ENCODE peak calls at places on chromosomes 13 and 19, in seven cellular contexts. B is neural progenitor cell, N is NCI-H1105 treated with DMSO at 0.1 percent for 48 hours, F is MCF 10A, J is C1 segment of cervical spinal cord, Y is neuronal stem cell, D is adrenal gland. V is an unnamed sample.

GRCh38 chr13:53631511-53631910 is 602.9 kb downstream of the OLFM4 start:
- DNase-seq in B (no peak), N (no peak), F (no peak), J (no peak), Y (no peak), D (no peak), V (no peak)

GRCh38 chr19:51027126-51027806 is 850 bp upstream of the KLK11 start:
- DNase-seq in B (no peak), N (no peak), F (no peak), J (no peak), Y (no peak), D (no peak), V (no peak)

GRCh38 chr13:108594153-108594552 is 35.3 kb upstream of the MYO16 start:
- DNase-seq in B (peak), N (no peak), F (no peak), J (no peak), Y (no peak), D (no peak), V (no peak)

GRCh38 chr19:3983936-3984583 is 1.2 kb downstream of the EEF2 start:
- DNase-seq in B (no peak), N (no peak), F (peak), J (no peak), Y (no peak), D (peak), V (no peak)

GRCh38 chr13:21661097-21661496 is 9.8 kb upstream of the FGF9 start:
- DNase-seq in B (no peak), N (no peak), F (no peak), J (no peak), Y (no peak), D (no peak), V (no peak)

GRCh38 chr13:67880916-67881315 is 650.8 kb upstream of the PCDH9 start:
- DNase-seq in B (no peak), N (no peak), F (peak), J (no peak), Y (no peak), D (no peak), V (no peak)

GRCh38 chr19:6071103-6071485 is 39.2 kb downstream of the RFX2 start:
- DNase-seq in B (no peak), N (no peak), F (peak), J (no peak), Y (no peak), D (no peak), V (no peak)

GRCh38 chr19:52734340-52734892 is 428 bp downstream of the ZNF611 start:
- DNase-seq in B (peak), N (peak), F (peak), J (peak), Y (peak), D (no peak), V (peak)

GRCh38 chr13:27379694-27380596 is 44.5 kb upstream of the GTF3A start:
- DNase-seq in B (peak), N (peak), F (peak), J (peak), Y (peak), D (peak), V (peak)

GRCh38 chr13:45101327-45102018 is 18.8 kb upstream of the GTF2F2 start:
- DNase-seq in B (peak), N (no peak), F (no peak), J (no peak), Y (peak), D (no peak), V (no peak)

GRCh38 chr19:35716735-35716984 is 1.1 kb upstream of the KMT2B start:
- DNase-seq in B (peak), N (no peak), F (no peak), J (peak), Y (no peak), D (no peak), V (no peak)

GRCh38 chr19:37362733-37363132 is 8.2 kb upstream of the ZNF527 start:
- DNase-seq in B (peak), N (no peak), F (no peak), J (no peak), Y (no peak), D (no peak), V (no peak)

GRCh38 chr19:43780706-43781525 is at the start of gene KCNN4:
- DNase-seq in B (no peak), N (no peak), F (peak), J (no peak), Y (no peak), D (no peak), V (no peak)

GRCh38 chr19:17841810-17842662 is 5.7 kb downstream of the JAK3 start:
- DNase-seq in B (peak), N (peak), F (peak), J (no peak), Y (peak), D (peak), V (peak)

GRCh38 chr13:101579291-101579802 is 126.9 kb downstream of the ITGBL1 start:
- DNase-seq in B (no peak), N (peak), F (peak), J (no peak), Y (no peak), D (no peak), V (no peak)

GRCh38 chr13:31234729-31235128 is 35.0 kb downstream of the B3GLCT start:
- DNase-seq in B (no peak), N (no peak), F (no peak), J (no peak), Y (no peak), D (no peak), V (no peak)

GRCh38 chr13:28047784-28048388 is 52.5 kb downstream of the FLT3 start:
- DNase-seq in B (no peak), N (no peak), F (no peak), J (no peak), Y (no peak), D (no peak), V (no peak)

GRCh38 chr13:28406728-28407266 is 88.1 kb downstream of the FLT1 start:
- DNase-seq in B (no peak), N (no peak), F (no peak), J (no peak), Y (no peak), D (no peak), V (no peak)

GRCh38 chr19:45890877-45891276 is 4.9 kb upstream of the IRF2BP1 start:
- DNase-seq in B (no peak), N (no peak), F (no peak), J (no peak), Y (no peak), D (no peak), V (no peak)

GRCh38 chr13:78659450-78660110 is 625 bp upstream of the OBI1 start:
- DNase-seq in B (no peak), N (no peak), F (no peak), J (no peak), Y (no peak), D (no peak), V (no peak)